ENCODE peak calls at places on chromosomes 3 and 15, in six cellular contexts. One of them, this sample, is unnamed.
A peak's percentile ranks its signal among the peaks of the same experiment; 100 is the strongest.

GRCh38 chr3:63864008-63864871 is 573 bp downstream of the ATXN7 start:
- DNase-seq in right cardiac atrium: peak; percentile 71
- DNase-seq in body of pancreas: peak; percentile 40
- DNase-seq in CD4-positive, CD25-positive, alpha-beta regulatory T cell: peak; percentile 58
- DNase-seq in bronchial epithelial cell: no peak
- DNase-seq in mesendoderm: no peak
- DNase-seq in this sample: peak; percentile 85

GRCh38 chr3:38168151-38168987 is 3.0 kb downstream of the OXSR1 start:
- DNase-seq in body of pancreas: no peak
- DNase-seq in CD4-positive, CD25-positive, alpha-beta regulatory T cell: no peak
- DNase-seq in right cardiac atrium: no peak
- DNase-seq in bronchial epithelial cell: peak; percentile 82
- DNase-seq in mesendoderm: no peak
- DNase-seq in this sample: no peak

GRCh38 chr3:131250466-131250865 is 131.1 kb upstream of the NUDT16 start:
- DNase-seq in mesendoderm: no peak
- DNase-seq in right cardiac atrium: no peak
- DNase-seq in bronchial epithelial cell: peak; percentile 4
- DNase-seq in body of pancreas: no peak
- DNase-seq in CD4-positive, CD25-positive, alpha-beta regulatory T cell: no peak
- DNase-seq in this sample: no peak

GRCh38 chr3:184584001-184584891 is 22.7 kb downstream of the EPHB3 start:
- DNase-seq in CD4-positive, CD25-positive, alpha-beta regulatory T cell: no peak
- DNase-seq in body of pancreas: no peak
- DNase-seq in right cardiac atrium: peak; percentile 55
- DNase-seq in mesendoderm: peak; percentile 98
- DNase-seq in bronchial epithelial cell: no peak
- DNase-seq in this sample: no peak

GRCh38 chr3:108106031-108106430 is 15.2 kb upstream of the CD47 start:
- DNase-seq in CD4-positive, CD25-positive, alpha-beta regulatory T cell: no peak
- DNase-seq in bronchial epithelial cell: no peak
- DNase-seq in right cardiac atrium: no peak
- DNase-seq in mesendoderm: no peak
- DNase-seq in body of pancreas: no peak
- DNase-seq in this sample: no peak

GRCh38 chr3:11803977-11804903 is 42.4 kb downstream of the TAMM41 start:
- DNase-seq in body of pancreas: peak; percentile 72
- DNase-seq in bronchial epithelial cell: peak; percentile 59
- DNase-seq in CD4-positive, CD25-positive, alpha-beta regulatory T cell: peak; percentile 72
- DNase-seq in right cardiac atrium: peak; percentile 67
- DNase-seq in mesendoderm: peak; percentile 76
- DNase-seq in this sample: no peak

GRCh38 chr15:44307712-44308111 is 19.2 kb downstream of the GOLM2 start:
- DNase-seq in mesendoderm: no peak
- DNase-seq in right cardiac atrium: no peak
- DNase-seq in body of pancreas: no peak
- DNase-seq in bronchial epithelial cell: no peak
- DNase-seq in CD4-positive, CD25-positive, alpha-beta regulatory T cell: no peak
- DNase-seq in this sample: no peak

GRCh38 chr15:34107315-34107714 is 5.4 kb downstream of the PGBD4 start:
- DNase-seq in body of pancreas: no peak
- DNase-seq in bronchial epithelial cell: no peak
- DNase-seq in right cardiac atrium: no peak
- DNase-seq in CD4-positive, CD25-positive, alpha-beta regulatory T cell: no peak
- DNase-seq in mesendoderm: no peak
- DNase-seq in this sample: no peak

GRCh38 chr15:85453144-85453872 is 72.9 kb downstream of the AKAP13 start:
- DNase-seq in mesendoderm: no peak
- DNase-seq in right cardiac atrium: no peak
- DNase-seq in CD4-positive, CD25-positive, alpha-beta regulatory T cell: no peak
- DNase-seq in body of pancreas: no peak
- DNase-seq in bronchial epithelial cell: no peak
- DNase-seq in this sample: peak; percentile 35

GRCh38 chr3:194364652-194365434 is 4.7 kb downstream of the LRRC15 start:
- DNase-seq in CD4-positive, CD25-positive, alpha-beta regulatory T cell: no peak
- DNase-seq in bronchial epithelial cell: no peak
- DNase-seq in right cardiac atrium: peak; percentile 71
- DNase-seq in body of pancreas: peak; percentile 18
- DNase-seq in mesendoderm: peak; percentile 60
- DNase-seq in this sample: peak; percentile 85

GRCh38 chr3:138935864-138936762 is 10.8 kb downstream of the FOXL2 start:
- DNase-seq in bronchial epithelial cell: no peak
- DNase-seq in right cardiac atrium: peak; percentile 93
- DNase-seq in mesendoderm: peak; percentile 82
- DNase-seq in CD4-positive, CD25-positive, alpha-beta regulatory T cell: peak; percentile 52
- DNase-seq in body of pancreas: peak; percentile 77
- DNase-seq in this sample: peak; percentile 86

GRCh38 chr3:159846255-159846654 is 142.4 kb upstream of the IL12A start:
- DNase-seq in body of pancreas: no peak
- DNase-seq in CD4-positive, CD25-positive, alpha-beta regulatory T cell: no peak
- DNase-seq in right cardiac atrium: no peak
- DNase-seq in mesendoderm: no peak
- DNase-seq in bronchial epithelial cell: peak; percentile 58
- DNase-seq in this sample: no peak

GRCh38 chr3:55369491-55369890 is 117.6 kb downstream of the WNT5A start:
- DNase-seq in body of pancreas: no peak
- DNase-seq in CD4-positive, CD25-positive, alpha-beta regulatory T cell: no peak
- DNase-seq in right cardiac atrium: no peak
- DNase-seq in bronchial epithelial cell: no peak
- DNase-seq in mesendoderm: no peak
- DNase-seq in this sample: no peak

GRCh38 chr3:105686324-105686897 is 182.4 kb downstream of the CBLB start:
- DNase-seq in mesendoderm: no peak
- DNase-seq in right cardiac atrium: no peak
- DNase-seq in bronchial epithelial cell: peak; percentile 49
- DNase-seq in body of pancreas: no peak
- DNase-seq in CD4-positive, CD25-positive, alpha-beta regulatory T cell: peak; percentile 41
- DNase-seq in this sample: no peak

GRCh38 chr3:69250014-69250413 is 127.6 kb upstream of the LMOD3 start:
- DNase-seq in right cardiac atrium: peak; percentile 48
- DNase-seq in CD4-positive, CD25-positive, alpha-beta regulatory T cell: peak; percentile 95
- DNase-seq in body of pancreas: peak; percentile 70
- DNase-seq in bronchial epithelial cell: no peak
- DNase-seq in mesendoderm: peak; percentile 97
- DNase-seq in this sample: no peak

GRCh38 chr3:139313921-139314320 is 29.9 kb upstream of the MRPS22 start:
- DNase-seq in right cardiac atrium: no peak
- DNase-seq in CD4-positive, CD25-positive, alpha-beta regulatory T cell: no peak
- DNase-seq in bronchial epithelial cell: no peak
- DNase-seq in body of pancreas: no peak
- DNase-seq in mesendoderm: no peak
- DNase-seq in this sample: no peak

GRCh38 chr3:182585532-182586150 is 207.7 kb upstream of the ATP11B start:
- DNase-seq in bronchial epithelial cell: no peak
- DNase-seq in CD4-positive, CD25-positive, alpha-beta regulatory T cell: no peak
- DNase-seq in body of pancreas: no peak
- DNase-seq in right cardiac atrium: no peak
- DNase-seq in mesendoderm: no peak
- DNase-seq in this sample: no peak

GRCh38 chr3:37243811-37244748 is 69.7 kb upstream of the LRRFIP2 start:
- DNase-seq in right cardiac atrium: peak; percentile 91
- DNase-seq in mesendoderm: peak; percentile 87
- DNase-seq in body of pancreas: peak; percentile 87
- DNase-seq in CD4-positive, CD25-positive, alpha-beta regulatory T cell: peak; percentile 44
- DNase-seq in bronchial epithelial cell: peak; percentile 84
- DNase-seq in this sample: peak; percentile 94

GRCh38 chr3:30078736-30079135 is 527.7 kb upstream of the TGFBR2 start:
- DNase-seq in bronchial epithelial cell: peak; percentile 82
- DNase-seq in mesendoderm: no peak
- DNase-seq in CD4-positive, CD25-positive, alpha-beta regulatory T cell: no peak
- DNase-seq in body of pancreas: no peak
- DNase-seq in right cardiac atrium: no peak
- DNase-seq in this sample: no peak

DNA sequence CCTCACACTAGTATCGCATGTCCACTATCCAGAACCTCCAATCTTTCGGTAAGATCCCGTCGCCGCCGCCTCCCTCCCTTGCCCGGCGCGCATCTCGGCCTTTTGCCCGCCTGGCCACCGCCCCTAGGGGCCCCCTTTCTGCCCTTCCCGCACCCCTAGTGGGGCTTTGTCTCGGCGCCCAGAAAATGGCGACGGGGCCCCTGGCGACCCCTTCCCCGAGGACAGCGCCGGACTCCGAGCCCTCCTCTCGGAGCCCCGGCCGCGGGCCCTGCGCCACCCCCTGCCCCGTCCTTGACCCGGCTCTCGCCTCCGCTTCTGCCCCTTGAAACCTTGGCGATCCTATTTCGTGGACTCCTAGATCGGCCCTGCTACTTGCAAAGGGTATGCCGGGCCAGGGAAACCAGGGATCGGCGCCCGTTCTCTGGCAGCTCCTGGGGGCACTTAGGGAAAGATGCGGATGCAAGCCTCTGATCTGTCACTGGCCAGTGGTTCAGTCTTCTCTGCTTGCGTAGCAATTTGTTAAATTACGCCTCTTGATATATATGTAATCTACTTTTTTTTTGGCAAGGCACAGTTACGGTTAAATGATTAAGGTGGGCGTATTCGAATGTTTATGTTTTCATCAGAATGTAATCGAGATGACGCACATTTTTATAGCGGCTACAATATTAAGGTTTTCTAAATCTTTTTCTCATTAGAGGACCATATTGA is 573 bp downstream of the EIF1B start:
- DNase-seq in right cardiac atrium: peak; percentile 79
- DNase-seq in body of pancreas: peak; percentile 46
- DNase-seq in CD4-positive, CD25-positive, alpha-beta regulatory T cell: peak; percentile 46
- DNase-seq in mesendoderm: peak; percentile 60
- DNase-seq in bronchial epithelial cell: peak; percentile 29
- DNase-seq in this sample: no peak
- H3K4me3 ChIP-seq in right cardiac atrium: peak overlapping the region; percentile 72
- H3K4me3 ChIP-seq in body of pancreas: peak overlapping the region; percentile 98
- H3K4me3 ChIP-seq in CD4-positive, CD25-positive, alpha-beta regulatory T cell: peak overlapping the region; percentile 93
- H3K4me3 ChIP-seq in mesendoderm: peak overlapping the region; percentile 83
- H3K4me3 ChIP-seq in bronchial epithelial cell: peak overlapping the region; percentile 85
- H3K4me3 ChIP-seq in this sample: peak overlapping the region; percentile 95

DNA sequence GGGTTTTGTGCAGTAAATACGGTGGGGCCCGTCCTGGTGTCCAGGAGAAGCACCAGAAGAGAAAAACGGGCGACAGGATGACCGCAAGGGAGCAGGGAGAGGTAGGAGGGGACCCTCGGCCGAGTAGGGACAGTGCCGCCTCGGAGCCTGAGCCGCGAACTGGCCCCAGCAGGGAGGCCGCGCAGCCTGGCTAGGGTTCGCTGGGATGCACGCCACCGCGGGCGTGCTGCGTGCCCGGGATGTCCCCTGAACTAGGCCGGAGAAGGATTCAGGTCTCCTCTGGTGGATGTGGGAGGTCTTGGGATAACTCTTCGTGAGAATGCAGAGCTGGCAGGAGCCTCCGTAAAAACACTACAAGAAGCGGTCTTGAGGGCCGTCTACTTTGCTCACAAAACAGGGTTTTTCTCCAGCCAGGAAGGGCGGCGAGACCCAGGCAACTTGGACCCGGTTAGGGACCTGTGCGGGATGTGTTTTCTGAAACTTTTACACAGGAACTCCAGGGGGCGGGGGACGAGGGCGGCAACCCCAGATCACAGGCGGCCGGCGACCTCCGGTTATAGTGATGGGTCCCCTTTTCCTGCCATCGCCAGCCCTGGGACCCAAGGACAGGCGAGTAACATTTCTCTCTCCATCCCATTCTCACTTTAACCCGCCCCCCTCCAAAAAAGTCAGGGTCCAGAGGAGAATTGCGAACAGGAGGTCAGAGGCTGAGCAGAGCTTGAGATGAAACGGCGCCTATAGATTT is 35.5 kb downstream of the NR2F2 start:
- DNase-seq in right cardiac atrium: no peak
- DNase-seq in mesendoderm: no peak
- DNase-seq in CD4-positive, CD25-positive, alpha-beta regulatory T cell: no peak
- DNase-seq in bronchial epithelial cell: no peak
- DNase-seq in body of pancreas: no peak
- DNase-seq in this sample: peak; percentile 53
- H3K4me3 ChIP-seq in right cardiac atrium: no peak overlapping the region
- H3K4me3 ChIP-seq in mesendoderm: no peak overlapping the region
- H3K4me3 ChIP-seq in CD4-positive, CD25-positive, alpha-beta regulatory T cell: no peak overlapping the region
- H3K4me3 ChIP-seq in bronchial epithelial cell: no peak overlapping the region
- H3K4me3 ChIP-seq in body of pancreas: no peak overlapping the region
- H3K4me3 ChIP-seq in this sample: no peak overlapping the region

GRCh38 chr3:141372656-141373055 is 4.4 kb downstream of the ZBTB38 start:
- DNase-seq in CD4-positive, CD25-positive, alpha-beta regulatory T cell: no peak
- DNase-seq in right cardiac atrium: no peak
- DNase-seq in mesendoderm: no peak
- DNase-seq in bronchial epithelial cell: no peak
- DNase-seq in body of pancreas: no peak
- DNase-seq in this sample: no peak

GRCh38 chr3:141368062-141368924 is at the start of gene ZBTB38:
- DNase-seq in body of pancreas: peak; percentile 88
- DNase-seq in CD4-positive, CD25-positive, alpha-beta regulatory T cell: no peak
- DNase-seq in mesendoderm: peak; percentile 99
- DNase-seq in bronchial epithelial cell: peak; percentile 85
- DNase-seq in right cardiac atrium: peak; percentile 96
- DNase-seq in this sample: peak; percentile 98

GRCh38 chr3:141371882-141372281 is 3.6 kb downstream of the ZBTB38 start:
- DNase-seq in right cardiac atrium: no peak
- DNase-seq in mesendoderm: no peak
- DNase-seq in bronchial epithelial cell: no peak
- DNase-seq in CD4-positive, CD25-positive, alpha-beta regulatory T cell: no peak
- DNase-seq in body of pancreas: no peak
- DNase-seq in this sample: no peak

GRCh38 chr3:141368925-141369794 is 856 bp downstream of the ZBTB38 start:
- DNase-seq in body of pancreas: no peak
- DNase-seq in mesendoderm: no peak
- DNase-seq in CD4-positive, CD25-positive, alpha-beta regulatory T cell: no peak
- DNase-seq in right cardiac atrium: no peak
- DNase-seq in bronchial epithelial cell: peak; percentile 82
- DNase-seq in this sample: no peak

DNA sequence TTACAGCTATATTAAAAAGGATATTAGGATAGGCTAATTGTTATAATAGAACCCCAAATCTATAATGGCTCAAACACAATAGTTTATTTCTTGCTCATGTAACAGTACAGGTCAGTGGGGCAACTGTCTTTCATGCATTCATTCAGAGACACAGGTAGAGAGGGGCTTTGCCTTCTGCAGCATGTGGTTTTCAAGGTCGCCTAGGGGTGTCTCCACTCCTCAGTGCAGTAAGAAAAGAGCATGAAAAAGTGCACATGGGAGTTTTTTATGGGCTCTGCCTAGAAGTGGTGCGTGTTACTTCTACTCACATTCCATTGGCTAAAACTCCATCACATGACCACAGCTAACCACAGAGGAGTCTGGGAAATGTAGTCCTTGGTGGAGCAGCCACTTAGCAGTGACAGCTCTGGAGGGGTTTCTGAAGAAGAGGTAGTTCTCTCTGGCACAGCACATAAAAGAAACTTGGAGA is 1.8 kb downstream of the ZBTB38 start:
- DNase-seq in right cardiac atrium: no peak
- DNase-seq in CD4-positive, CD25-positive, alpha-beta regulatory T cell: peak; percentile 94
- DNase-seq in body of pancreas: peak; percentile 82
- DNase-seq in mesendoderm: peak; percentile 98
- DNase-seq in bronchial epithelial cell: peak; percentile 89
- DNase-seq in this sample: no peak
- H3K4me3 ChIP-seq in right cardiac atrium: peak overlapping the region; percentile 46
- H3K4me3 ChIP-seq in CD4-positive, CD25-positive, alpha-beta regulatory T cell: no peak overlapping the region
- H3K4me3 ChIP-seq in body of pancreas: no peak overlapping the region
- H3K4me3 ChIP-seq in mesendoderm: no peak overlapping the region
- H3K4me3 ChIP-seq in bronchial epithelial cell: no peak overlapping the region
- H3K4me3 ChIP-seq in this sample: no peak overlapping the region

DNA sequence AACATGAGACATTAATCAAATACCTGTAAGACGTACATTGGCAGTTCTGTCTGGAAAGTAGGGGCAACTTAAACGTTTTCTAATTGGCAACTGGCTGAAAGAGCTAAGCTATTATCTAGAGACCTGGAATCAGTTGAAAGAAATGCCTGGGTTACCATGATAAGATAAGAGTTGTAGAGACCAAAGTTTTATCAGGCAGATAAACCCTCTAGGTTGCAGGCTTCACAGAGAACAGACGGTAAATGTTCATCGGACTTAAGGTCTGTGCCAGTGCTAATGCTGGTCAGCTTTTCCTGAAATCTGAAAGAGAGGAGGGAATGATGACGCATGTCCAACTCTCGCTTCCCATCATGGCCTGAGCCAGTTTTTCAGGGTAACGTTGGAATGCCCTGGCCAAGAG is 196.2 kb downstream of the ROBO2 start:
- DNase-seq in body of pancreas: peak; percentile 11
- DNase-seq in right cardiac atrium: no peak
- DNase-seq in mesendoderm: peak; percentile 83
- DNase-seq in bronchial epithelial cell: no peak
- DNase-seq in CD4-positive, CD25-positive, alpha-beta regulatory T cell: no peak
- DNase-seq in this sample: no peak
- H3K4me3 ChIP-seq in body of pancreas: no peak overlapping the region
- H3K4me3 ChIP-seq in right cardiac atrium: no peak overlapping the region
- H3K4me3 ChIP-seq in mesendoderm: no peak overlapping the region
- H3K4me3 ChIP-seq in bronchial epithelial cell: no peak overlapping the region
- H3K4me3 ChIP-seq in CD4-positive, CD25-positive, alpha-beta regulatory T cell: no peak overlapping the region
- H3K4me3 ChIP-seq in this sample: no peak overlapping the region

This sample was measured in kidney.